ENCODE peak calls at places on chromosomes 6 and 20, in eight cellular contexts. One of them, this sample, is unnamed.
A peak's percentile ranks its signal among the peaks of the same experiment; 100 is the strongest.

GRCh38 chr20:16575390-16576140 is 2.3 kb upstream of the KIF16B start:
- DNase-seq in IMR-90: no peak
- DNase-seq in CD8-positive, alpha-beta T cell: no peak
- DNase-seq in lung: no peak
- DNase-seq in GM12865: peak; percentile 9
- DNase-seq in A549: peak; percentile 44
- DNase-seq in testis: peak; percentile 34
- DNase-seq in fibroblast of lung: no peak
- DNase-seq in this sample: no peak

GRCh38 chr6:14243617-14244016 is 126.0 kb downstream of the CD83 start:
- DNase-seq in CD8-positive, alpha-beta T cell: no peak
- DNase-seq in fibroblast of lung: no peak
- DNase-seq in IMR-90: no peak
- DNase-seq in GM12865: no peak
- DNase-seq in testis: no peak
- DNase-seq in A549: no peak
- DNase-seq in lung: no peak
- DNase-seq in this sample: no peak

GRCh38 chr6:107800564-107801164 is 23.4 kb downstream of the SCML4 start:
- DNase-seq in GM12865: peak; percentile 15
- DNase-seq in lung: no peak
- DNase-seq in testis: no peak
- DNase-seq in IMR-90: no peak
- DNase-seq in A549: no peak
- DNase-seq in fibroblast of lung: peak; percentile 11
- DNase-seq in CD8-positive, alpha-beta T cell: no peak
- DNase-seq in this sample: no peak

GRCh38 chr6:129098061-129098553 is 215.2 kb downstream of the LAMA2 start:
- DNase-seq in lung: no peak
- DNase-seq in CD8-positive, alpha-beta T cell: no peak
- DNase-seq in A549: no peak
- DNase-seq in testis: no peak
- DNase-seq in IMR-90: no peak
- DNase-seq in GM12865: no peak
- DNase-seq in fibroblast of lung: no peak
- DNase-seq in this sample: no peak

GRCh38 chr6:13447949-13448724 is 39.3 kb downstream of the GFOD1 start:
- DNase-seq in testis: peak; percentile 19
- DNase-seq in lung: no peak
- DNase-seq in GM12865: no peak
- DNase-seq in A549: no peak
- DNase-seq in IMR-90: no peak
- DNase-seq in fibroblast of lung: no peak
- DNase-seq in CD8-positive, alpha-beta T cell: no peak
- DNase-seq in this sample: no peak

GRCh38 chr20:53749499-53749898 is 155.9 kb upstream of the ZNF217 start:
- DNase-seq in GM12865: no peak
- DNase-seq in CD8-positive, alpha-beta T cell: no peak
- DNase-seq in testis: no peak
- DNase-seq in fibroblast of lung: no peak
- DNase-seq in lung: no peak
- DNase-seq in A549: no peak
- DNase-seq in IMR-90: no peak
- DNase-seq in this sample: no peak

GRCh38 chr6:105137388-105137787 is 42.4 kb downstream of the POPDC3 start:
- DNase-seq in IMR-90: no peak
- DNase-seq in lung: no peak
- DNase-seq in GM12865: no peak
- DNase-seq in testis: peak; percentile 33
- DNase-seq in fibroblast of lung: peak; percentile 12
- DNase-seq in CD8-positive, alpha-beta T cell: no peak
- DNase-seq in A549: no peak
- DNase-seq in this sample: no peak

GRCh38 chr20:11277170-11277569 is 603.4 kb upstream of the JAG1 start:
- DNase-seq in lung: no peak
- DNase-seq in testis: no peak
- DNase-seq in IMR-90: no peak
- DNase-seq in GM12865: no peak
- DNase-seq in A549: no peak
- DNase-seq in fibroblast of lung: no peak
- DNase-seq in CD8-positive, alpha-beta T cell: no peak
- DNase-seq in this sample: no peak

GRCh38 chr20:49668181-49668877 is 45.3 kb downstream of the B4GALT5 start:
- DNase-seq in IMR-90: no peak
- DNase-seq in lung: no peak
- DNase-seq in testis: peak; percentile 91
- DNase-seq in CD8-positive, alpha-beta T cell: peak; percentile 46
- DNase-seq in A549: no peak
- DNase-seq in GM12865: peak; percentile 96
- DNase-seq in fibroblast of lung: no peak
- DNase-seq in this sample: no peak

GRCh38 chr6:53178837-53179432 is 30.3 kb upstream of the GCM1 start:
- DNase-seq in fibroblast of lung: no peak
- DNase-seq in testis: no peak
- DNase-seq in IMR-90: no peak
- DNase-seq in CD8-positive, alpha-beta T cell: no peak
- DNase-seq in lung: no peak
- DNase-seq in GM12865: no peak
- DNase-seq in A549: no peak
- DNase-seq in this sample: no peak

GRCh38 chr6:111842891-111843290 is 30.4 kb downstream of the FYN start:
- DNase-seq in GM12865: no peak
- DNase-seq in testis: no peak
- DNase-seq in fibroblast of lung: no peak
- DNase-seq in CD8-positive, alpha-beta T cell: no peak
- DNase-seq in IMR-90: peak; percentile 34
- DNase-seq in A549: no peak
- DNase-seq in lung: no peak
- DNase-seq in this sample: no peak

GRCh38 chr6:30844118-30844535 is 40.2 kb upstream of the DDR1 start:
- DNase-seq in lung: no peak
- DNase-seq in GM12865: no peak
- DNase-seq in A549: no peak
- DNase-seq in testis: no peak
- DNase-seq in IMR-90: peak; percentile 53
- DNase-seq in CD8-positive, alpha-beta T cell: no peak
- DNase-seq in fibroblast of lung: no peak
- DNase-seq in this sample: no peak

GRCh38 chr6:25142506-25142905 is 136.7 kb upstream of the CARMIL1 start:
- DNase-seq in GM12865: no peak
- DNase-seq in lung: no peak
- DNase-seq in IMR-90: no peak
- DNase-seq in testis: no peak
- DNase-seq in fibroblast of lung: no peak
- DNase-seq in A549: no peak
- DNase-seq in CD8-positive, alpha-beta T cell: no peak
- DNase-seq in this sample: no peak

GRCh38 chr20:50281831-50282591 is 91.4 kb downstream of the CEBPB start:
- DNase-seq in GM12865: peak; percentile 24
- DNase-seq in fibroblast of lung: no peak
- DNase-seq in CD8-positive, alpha-beta T cell: no peak
- DNase-seq in IMR-90: no peak
- DNase-seq in A549: no peak
- DNase-seq in lung: no peak
- DNase-seq in testis: no peak
- DNase-seq in this sample: no peak

GRCh38 chr6:109867970-109868358 is 110.1 kb upstream of the GPR6 start:
- DNase-seq in lung: no peak
- DNase-seq in IMR-90: no peak
- DNase-seq in CD8-positive, alpha-beta T cell: no peak
- DNase-seq in A549: no peak
- DNase-seq in GM12865: no peak
- DNase-seq in fibroblast of lung: peak; percentile 65
- DNase-seq in testis: peak; percentile 67
- DNase-seq in this sample: no peak

GRCh38 chr6:33144373-33144772 is 47.9 kb downstream of the COL11A2 start:
- DNase-seq in testis: no peak
- DNase-seq in IMR-90: no peak
- DNase-seq in CD8-positive, alpha-beta T cell: no peak
- DNase-seq in lung: no peak
- DNase-seq in GM12865: no peak
- DNase-seq in fibroblast of lung: no peak
- DNase-seq in A549: no peak
- DNase-seq in this sample: no peak

GRCh38 chr6:144617231-144618199 is 332.4 kb downstream of the UTRN start:
- DNase-seq in A549: no peak
- DNase-seq in fibroblast of lung: no peak
- DNase-seq in GM12865: no peak
- DNase-seq in testis: no peak
- DNase-seq in lung: no peak
- DNase-seq in CD8-positive, alpha-beta T cell: no peak
- DNase-seq in IMR-90: no peak
- DNase-seq in this sample: no peak

GRCh38 chr20:45300961-45301360 is 5.7 kb upstream of the RBPJL start:
- DNase-seq in testis: no peak
- DNase-seq in A549: peak; percentile 71
- DNase-seq in fibroblast of lung: no peak
- DNase-seq in lung: no peak
- DNase-seq in CD8-positive, alpha-beta T cell: no peak
- DNase-seq in GM12865: peak; percentile 55
- DNase-seq in IMR-90: peak; percentile 19
- DNase-seq in this sample: peak; percentile 45

GRCh38 chr6:39137235-39137634 is 22.2 kb upstream of the SAYSD1 start:
- DNase-seq in CD8-positive, alpha-beta T cell: no peak
- DNase-seq in A549: no peak
- DNase-seq in lung: peak; percentile 32
- DNase-seq in GM12865: peak; percentile 44
- DNase-seq in fibroblast of lung: peak; percentile 39
- DNase-seq in IMR-90: peak; percentile 41
- DNase-seq in testis: peak; percentile 37
- DNase-seq in this sample: peak; percentile 51

GRCh38 chr20:48139262-48140041 is 354.2 kb upstream of the SULF2 start:
- DNase-seq in GM12865: no peak
- DNase-seq in testis: no peak
- DNase-seq in CD8-positive, alpha-beta T cell: no peak
- DNase-seq in fibroblast of lung: no peak
- DNase-seq in lung: no peak
- DNase-seq in A549: no peak
- DNase-seq in IMR-90: no peak
- DNase-seq in this sample: no peak

GRCh38 chr6:100881707-100882040 is 545 bp upstream of the ASCC3 start:
- DNase-seq in testis: no peak
- DNase-seq in CD8-positive, alpha-beta T cell: no peak
- DNase-seq in A549: no peak
- DNase-seq in GM12865: no peak
- DNase-seq in IMR-90: peak; percentile 8
- DNase-seq in lung: no peak
- DNase-seq in fibroblast of lung: peak; percentile 37
- DNase-seq in this sample: no peak

GRCh38 chr20:25054133-25054820 is 3.7 kb downstream of the ACSS1 start:
- DNase-seq in A549: no peak
- DNase-seq in lung: no peak
- DNase-seq in CD8-positive, alpha-beta T cell: no peak
- DNase-seq in IMR-90: no peak
- DNase-seq in fibroblast of lung: no peak
- DNase-seq in GM12865: no peak
- DNase-seq in testis: no peak
- DNase-seq in this sample: no peak
- H3K4me3 ChIP-seq in A549: no peak overlapping the region
- H3K4me3 ChIP-seq in lung: no peak overlapping the region
- H3K4me3 ChIP-seq in CD8-positive, alpha-beta T cell: no peak overlapping the region
- H3K4me3 ChIP-seq in IMR-90: no peak overlapping the region
- H3K4me3 ChIP-seq in fibroblast of lung: no peak overlapping the region
- H3K4me3 ChIP-seq in GM12865: no peak overlapping the region
- H3K4me3 ChIP-seq in testis: no peak overlapping the region
- H3K4me3 ChIP-seq in this sample: no peak overlapping the region

DNA sequence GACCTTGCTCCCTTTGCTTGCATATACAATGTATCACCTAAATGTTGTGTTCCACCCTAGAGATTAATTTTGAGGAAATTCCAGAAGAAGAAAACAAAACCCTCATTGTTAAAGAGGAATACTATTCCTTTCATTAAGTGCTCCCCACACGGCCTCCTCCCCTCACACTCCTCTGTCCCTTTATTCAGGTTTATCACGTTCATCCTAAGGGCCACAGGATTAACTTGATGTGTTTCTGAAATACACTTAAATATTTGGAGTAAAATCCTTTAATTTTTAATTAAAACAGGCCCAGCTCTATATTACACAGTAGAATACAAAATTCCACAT is 89.4 kb upstream of the MRPS10 start:
- DNase-seq in testis: peak; percentile 79
- DNase-seq in IMR-90: no peak
- DNase-seq in GM12865: no peak
- DNase-seq in lung: no peak
- DNase-seq in CD8-positive, alpha-beta T cell: no peak
- DNase-seq in A549: no peak
- DNase-seq in fibroblast of lung: no peak
- DNase-seq in this sample: no peak
- H3K4me3 ChIP-seq in testis: no peak overlapping the region
- H3K4me3 ChIP-seq in IMR-90: no peak overlapping the region
- H3K4me3 ChIP-seq in GM12865: no peak overlapping the region
- H3K4me3 ChIP-seq in lung: no peak overlapping the region
- H3K4me3 ChIP-seq in CD8-positive, alpha-beta T cell: no peak overlapping the region
- H3K4me3 ChIP-seq in A549: no peak overlapping the region
- H3K4me3 ChIP-seq in fibroblast of lung: no peak overlapping the region
- H3K4me3 ChIP-seq in this sample: no peak overlapping the region

GRCh38 chr6:140276133-140276532 is 901.7 kb upstream of the CITED2 start:
- DNase-seq in GM12865: no peak
- DNase-seq in lung: no peak
- DNase-seq in testis: no peak
- DNase-seq in A549: no peak
- DNase-seq in IMR-90: no peak
- DNase-seq in CD8-positive, alpha-beta T cell: no peak
- DNase-seq in fibroblast of lung: no peak
- DNase-seq in this sample: no peak
- H3K4me3 ChIP-seq in GM12865: no peak overlapping the region
- H3K4me3 ChIP-seq in lung: no peak overlapping the region
- H3K4me3 ChIP-seq in testis: no peak overlapping the region
- H3K4me3 ChIP-seq in A549: no peak overlapping the region
- H3K4me3 ChIP-seq in IMR-90: no peak overlapping the region
- H3K4me3 ChIP-seq in CD8-positive, alpha-beta T cell: no peak overlapping the region
- H3K4me3 ChIP-seq in fibroblast of lung: no peak overlapping the region
- H3K4me3 ChIP-seq in this sample: no peak overlapping the region

GRCh38 chr6:3501826-3502505 is 45.1 kb upstream of the SLC22A23 start:
- DNase-seq in CD8-positive, alpha-beta T cell: no peak
- DNase-seq in fibroblast of lung: no peak
- DNase-seq in A549: no peak
- DNase-seq in testis: no peak
- DNase-seq in GM12865: no peak
- DNase-seq in lung: no peak
- DNase-seq in IMR-90: no peak
- DNase-seq in this sample: no peak

GRCh38 chr6:3500262-3501001 is 43.6 kb upstream of the SLC22A23 start:
- DNase-seq in GM12865: no peak
- DNase-seq in testis: no peak
- DNase-seq in A549: no peak
- DNase-seq in CD8-positive, alpha-beta T cell: no peak
- DNase-seq in lung: no peak
- DNase-seq in fibroblast of lung: peak; percentile 63
- DNase-seq in IMR-90: peak; percentile 71
- DNase-seq in this sample: no peak

GRCh38 chr6:3494391-3495100 is 37.7 kb upstream of the SLC22A23 start:
- DNase-seq in testis: no peak
- DNase-seq in CD8-positive, alpha-beta T cell: no peak
- DNase-seq in GM12865: no peak
- DNase-seq in A549: no peak
- DNase-seq in lung: no peak
- DNase-seq in IMR-90: no peak
- DNase-seq in fibroblast of lung: no peak
- DNase-seq in this sample: no peak

GRCh38 chr6:3499603-3500002 is 42.8 kb upstream of the SLC22A23 start:
- DNase-seq in IMR-90: no peak
- DNase-seq in CD8-positive, alpha-beta T cell: no peak
- DNase-seq in fibroblast of lung: no peak
- DNase-seq in A549: no peak
- DNase-seq in testis: no peak
- DNase-seq in GM12865: peak; percentile 7
- DNase-seq in lung: no peak
- DNase-seq in this sample: no peak

GRCh38 chr6:3496395-3496794 is 39.5 kb upstream of the SLC22A23 start:
- DNase-seq in GM12865: no peak
- DNase-seq in A549: no peak
- DNase-seq in CD8-positive, alpha-beta T cell: no peak
- DNase-seq in IMR-90: no peak
- DNase-seq in testis: no peak
- DNase-seq in fibroblast of lung: no peak
- DNase-seq in lung: no peak
- DNase-seq in this sample: no peak
- H3K4me3 ChIP-seq in GM12865: no peak overlapping the region
- H3K4me3 ChIP-seq in A549: no peak overlapping the region
- H3K4me3 ChIP-seq in CD8-positive, alpha-beta T cell: no peak overlapping the region
- H3K4me3 ChIP-seq in IMR-90: no peak overlapping the region
- H3K4me3 ChIP-seq in testis: no peak overlapping the region
- H3K4me3 ChIP-seq in fibroblast of lung: no peak overlapping the region
- H3K4me3 ChIP-seq in lung: no peak overlapping the region
- H3K4me3 ChIP-seq in this sample: no peak overlapping the region

This sample was measured in Jurkat, Clone E6-1.